ENCODE peak calls at places on chromosomes 12 and 14, in five cellular contexts. Y is HTR-8/SVneo, J is fibroblast of villous mesenchyme, N is natural killer cell, P is NCI-H1694 treated with DMSO at 0.1 percent for 48 hours. F is an unnamed sample.

GRCh38 chr12:49138587-49138986 is 7.4 kb upstream of the TUBA1B start:
- DNase-seq in J (no peak), N (no peak), P (no peak), Y (no peak), F (no peak)

GRCh38 chr12:20778969-20779368 is 31.5 kb upstream of the SLCO1B3 start:
- DNase-seq in Y (no peak), P (no peak), J (no peak), N (no peak), F (no peak)

GRCh38 chr14:53461823-53462222 is 308.7 kb upstream of the DDHD1 start:
- DNase-seq in N (no peak), J (peak; percentile 53), P (no peak), Y (no peak), F (no peak)

GRCh38 chr12:25266522-25266921 is 15.8 kb upstream of the KRAS start:
- DNase-seq in J (no peak), P (no peak), N (no peak), Y (no peak), F (no peak)

GRCh38 chr14:59187802-59188460 is 536 bp upstream of the DAAM1 start:
- DNase-seq in J (no peak), N (peak; percentile 40), Y (peak; percentile 31), P (peak; percentile 68), F (no peak)

GRCh38 chr14:62718629-62719028 is 326.6 kb downstream of the KCNH5 start:
- DNase-seq in P (no peak), Y (no peak), N (no peak), J (no peak), F (no peak)

GRCh38 chr14:91269076-91269991 is 24.8 kb upstream of the GPR68 start:
- DNase-seq in P (no peak), N (no peak), J (no peak), Y (no peak), F (no peak)

GRCh38 chr12:88108021-88108420 is 33.9 kb downstream of the CEP290 start:
- DNase-seq in P (no peak), Y (no peak), N (no peak), J (peak; percentile 13), F (no peak)

GRCh38 chr12:6478406-6478805 is 7.9 kb upstream of the VAMP1 start:
- DNase-seq in J (peak; percentile 42), N (no peak), P (no peak), Y (no peak), F (no peak)

F was measured in smooth muscle cell of the brain vasculature.